ENCODE peak calls at places on chromosome 13, in seven cellular contexts. B, K, L, Y, R, T and Z are unnamed samples.

GRCh38 chr13:66560189-66560588 is 669.9 kb downstream of the PCDH9 start:
- DNase-seq in B (no peak), K (no peak), L (no peak), Y (no peak), R (no peak), T (no peak), Z (no peak)

GRCh38 chr13:39048806-39049205 is 10.6 kb downstream of the NHLRC3 start:
- DNase-seq in B (no peak), K (no peak), L (no peak), Y (no peak), R (no peak), T (no peak), Z (no peak)

GRCh38 chr13:46386996-46387851 is at the start of gene RUBCNL:
- DNase-seq in B (no peak), K (no peak), L (no peak), Y (no peak), R (no peak), T (peak), Z (no peak)

GRCh38 chr13:100848304-100848703 is 173.7 kb upstream of the TMTC4 start:
- DNase-seq in B (no peak), K (no peak), L (no peak), Y (no peak), R (no peak), T (no peak), Z (no peak)

GRCh38 chr13:57629391-57629804 is 2.1 kb upstream of the PCDH17 start:
- DNase-seq in B (no peak), K (no peak), L (no peak), Y (peak), R (no peak), T (no peak), Z (no peak)

GRCh38 chr13:50299546-50300249 is 284.5 kb downstream of the KCNRG start:
- DNase-seq in B (no peak), K (no peak), L (no peak), Y (no peak), R (no peak), T (no peak), Z (no peak)

GRCh38 chr13:51894239-51894638 is 32.5 kb downstream of the CCDC70 start:
- DNase-seq in B (no peak), K (no peak), L (no peak), Y (no peak), R (no peak), T (no peak), Z (no peak)

GRCh38 chr13:71240906-71241305 is 626.1 kb downstream of the DACH1 start:
- DNase-seq in B (no peak), K (no peak), L (no peak), Y (no peak), R (no peak), T (no peak), Z (no peak)

GRCh38 chr13:83162493-83162892 is 719.8 kb downstream of the SLITRK1 start:
- DNase-seq in B (no peak), K (no peak), L (no peak), Y (no peak), R (no peak), T (no peak), Z (no peak)

GRCh38 chr13:110116072-110116487 is 190.9 kb downstream of the COL4A1 start:
- DNase-seq in B (peak), K (no peak), L (no peak), Y (no peak), R (peak), T (peak), Z (no peak)

GRCh38 chr13:44267966-44268365 is 105.7 kb upstream of the SERP2 start:
- DNase-seq in B (no peak), K (no peak), L (no peak), Y (no peak), R (no peak), T (no peak), Z (no peak)

GRCh38 chr13:25095862-25096453 is at the start of gene PABPC3:
- DNase-seq in B (no peak), K (no peak), L (no peak), Y (no peak), R (no peak), T (no peak), Z (peak)

GRCh38 chr13:78562237-78562889 is 41.0 kb downstream of the POU4F1 start:
- DNase-seq in B (no peak), K (no peak), L (no peak), Y (no peak), R (no peak), T (no peak), Z (no peak)

GRCh38 chr13:110044521-110045200 is 258.3 kb upstream of the IRS2 start:
- DNase-seq in B (no peak), K (no peak), L (no peak), Y (no peak), R (no peak), T (no peak), Z (no peak)

GRCh38 chr13:25493930-25494707 is 122.3 kb downstream of the ATP8A2 start:
- DNase-seq in B (no peak), K (no peak), L (no peak), Y (no peak), R (no peak), T (no peak), Z (peak)

GRCh38 chr13:113653264-113654174 is 4.5 kb downstream of the ATP4B start:
- DNase-seq in B (no peak), K (no peak), L (no peak), Y (no peak), R (no peak), T (peak), Z (no peak)

GRCh38 chr13:109738298-109738746 is 48.1 kb downstream of the IRS2 start:
- DNase-seq in B (no peak), K (no peak), L (no peak), Y (no peak), R (no peak), T (no peak), Z (peak)

GRCh38 chr13:106797081-106797640 is 229.2 kb upstream of the ARGLU1 start:
- DNase-seq in B (no peak), K (no peak), L (no peak), Y (no peak), R (no peak), T (no peak), Z (no peak)
- H3K27ac ChIP-seq in B (no peak), K (no peak), L (no peak), Y (no peak), R (no peak), T (no peak), Z (no peak)

GRCh38 chr13:112104873-112105234 is 37.9 kb downstream of the SOX1 start:
- DNase-seq in B (no peak), K (no peak), L (no peak), Y (no peak), R (no peak), T (no peak), Z (no peak)
- H3K4me3 ChIP-seq in B (no peak), K (no peak), L (no peak), Y (no peak), R (no peak), T (no peak), Z (no peak)

GRCh38 chr13:35789335-35790166 is 313.1 kb upstream of the MAB21L1 start:
- DNase-seq in B (no peak), K (no peak), L (no peak), Y (no peak), R (no peak), T (no peak), Z (no peak)
- TF ChIP-seq CTCF in B (no peak), K (peak), L (no peak), Y (peak), R (peak), T (peak), Z (peak)

DNA sequence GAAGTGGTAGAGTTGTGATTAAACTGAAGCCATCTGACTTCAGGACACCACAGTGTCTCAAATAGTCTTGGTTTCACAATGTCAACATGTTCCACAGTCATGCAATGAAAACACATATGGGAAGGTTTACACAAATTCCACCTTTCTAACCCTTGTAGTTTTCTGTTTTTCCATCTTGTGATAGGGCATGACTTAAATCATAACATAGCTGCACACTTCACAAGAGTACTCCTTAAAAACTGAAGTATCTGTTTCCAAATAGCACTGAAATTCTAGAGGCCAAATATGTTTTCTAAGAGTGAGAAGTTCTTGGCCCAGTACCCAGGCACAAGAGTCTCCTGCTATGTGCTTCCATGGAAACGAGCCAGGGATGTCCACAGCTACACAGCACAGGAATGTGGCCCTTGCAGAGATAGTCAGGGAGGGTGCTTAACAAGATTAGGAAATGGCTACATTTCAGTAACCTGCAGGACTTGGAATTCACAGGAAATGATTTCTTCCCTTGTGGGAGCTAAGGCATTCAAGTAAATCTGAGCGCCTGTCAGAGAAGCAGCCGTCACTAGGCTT is 269.1 kb downstream of the NDFIP2 start:
- DNase-seq in B (peak), K (no peak), L (peak), Y (peak), R (peak), T (peak), Z (no peak)
- H3K27ac ChIP-seq in B (peak), K (no peak), L (no peak), Y (peak), R (peak), T (no peak), Z (peak)

DNA sequence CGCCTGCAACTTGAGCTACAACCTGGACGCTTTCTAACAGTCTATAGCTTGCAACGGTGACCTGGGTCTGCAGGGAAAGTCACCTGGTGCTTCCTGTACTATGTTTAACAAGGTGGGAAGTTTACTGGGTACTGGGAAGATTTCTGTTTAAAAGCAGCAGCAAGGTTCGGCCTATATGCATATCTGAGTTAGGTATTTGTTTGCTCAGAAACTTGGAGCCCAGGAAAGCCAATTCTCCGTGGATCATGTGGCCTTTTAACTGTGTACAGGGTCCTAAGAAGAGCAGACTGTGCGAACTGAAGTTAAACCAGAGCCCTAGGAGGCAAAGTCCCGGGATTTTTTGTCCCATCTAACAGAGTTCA is 103.1 kb downstream of the STK24 start:
- DNase-seq in B (no peak), K (no peak), L (no peak), Y (no peak), R (no peak), T (no peak), Z (no peak)
- H3K4me3 ChIP-seq in B (no peak), K (no peak), L (no peak), Y (no peak), R (no peak), T (no peak), Z (no peak)